ENCODE peak calls at places on chromosome 1, in four cellular contexts. G is PC-3, W is GM23338, E is Caco-2. M is an unnamed sample.

GRCh38 chr1:101200513-101200912 is 36.3 kb upstream of the S1PR1 start:
- DNase-seq in E (no peak), G (peak), W (peak), M (no peak)

GRCh38 chr1:23421752-23422312 is 2.7 kb downstream of the TCEA3 start:
- DNase-seq in G (peak), W (no peak), E (no peak), M (no peak)

GRCh38 chr1:37763791-37764741 is 854 bp downstream of the EPHA10 start:
- DNase-seq in G (no peak), E (peak), W (peak), M (peak)

GRCh38 chr1:114153621-114154145 is at the start of gene SYT6:
- DNase-seq in E (no peak), W (peak), G (no peak), M (no peak)

GRCh38 chr1:63622847-63623566 is 29.8 kb downstream of the PGM1 start:
- DNase-seq in G (no peak), W (no peak), E (no peak), M (no peak)

GRCh38 chr1:155474156-155474555 is 88.4 kb downstream of the ASH1L start:
- DNase-seq in G (no peak), E (no peak), W (no peak), M (no peak)

GRCh38 chr1:11938722-11939526 is 4.4 kb downstream of the PLOD1 start:
- DNase-seq in W (no peak), E (no peak), G (peak), M (no peak)

GRCh38 chr1:39959651-39960333 is 4.8 kb downstream of the MFSD2A start:
- DNase-seq in G (no peak), E (no peak), W (no peak), M (no peak)

GRCh38 chr1:55257958-55258357 is 42.8 kb upstream of the USP24 start:
- DNase-seq in E (no peak), G (no peak), W (no peak), M (no peak)

DNA sequence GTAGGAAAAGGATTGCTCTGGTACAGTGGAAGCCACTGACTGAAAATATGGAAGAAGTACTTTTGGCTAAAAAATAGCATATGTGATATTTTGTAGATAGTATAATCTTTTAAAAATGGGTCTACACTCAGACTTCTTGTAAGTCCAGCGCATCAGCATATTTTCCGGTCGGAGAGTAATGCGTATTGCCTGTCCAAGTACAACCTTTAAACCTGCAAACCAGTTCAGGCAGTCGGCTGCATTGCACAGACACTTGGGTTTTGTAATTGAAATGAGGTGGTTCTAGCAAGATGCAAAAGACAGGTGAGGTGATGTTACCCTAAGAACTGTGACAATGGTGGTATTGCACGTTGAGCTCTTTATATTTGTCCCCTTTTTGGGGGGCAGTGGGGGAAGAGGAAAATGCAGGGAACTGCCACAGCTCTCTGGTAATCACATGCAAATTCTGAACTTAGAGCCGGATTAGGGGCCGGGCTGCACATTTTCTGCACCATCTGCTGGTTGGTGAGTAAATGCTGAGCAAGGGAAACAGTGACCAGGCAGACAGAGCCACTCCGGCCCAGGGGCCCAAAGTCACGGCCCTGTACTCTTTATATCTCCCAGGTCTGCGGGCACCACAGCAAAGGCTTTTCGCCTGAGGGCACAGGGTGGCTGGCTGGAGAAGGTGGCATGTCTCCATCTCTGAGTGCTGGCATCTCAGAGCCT is 2.3 kb downstream of the GPR137B start:
- DNase-seq in W (no peak), G (no peak), E (peak), M (no peak)
- TF ChIP-seq CTCF in W (no peak), G (no peak), E (no peak), M (no peak)

GRCh38 chr1:202207292-202207691 is 13.7 kb downstream of the LGR6 start:
- DNase-seq in E (no peak), G (peak), W (peak), M (no peak)

GRCh38 chr1:202203238-202204039 is 9.8 kb downstream of the LGR6 start:
- DNase-seq in W (no peak), G (no peak), E (no peak), M (no peak)

GRCh38 chr1:202204065-202204464 is 10.5 kb downstream of the LGR6 start:
- DNase-seq in W (peak), E (no peak), G (no peak), M (no peak)

GRCh38 chr1:202208458-202208857 is 14.9 kb downstream of the LGR6 start:
- DNase-seq in G (no peak), E (no peak), W (no peak), M (no peak)

GRCh38 chr1:202205523-202206190 is 12.1 kb downstream of the LGR6 start:
- DNase-seq in W (peak), G (no peak), E (no peak), M (no peak)
- TF ChIP-seq CTCF in W (peak), G (peak), E (no peak), M (peak)

DNA sequence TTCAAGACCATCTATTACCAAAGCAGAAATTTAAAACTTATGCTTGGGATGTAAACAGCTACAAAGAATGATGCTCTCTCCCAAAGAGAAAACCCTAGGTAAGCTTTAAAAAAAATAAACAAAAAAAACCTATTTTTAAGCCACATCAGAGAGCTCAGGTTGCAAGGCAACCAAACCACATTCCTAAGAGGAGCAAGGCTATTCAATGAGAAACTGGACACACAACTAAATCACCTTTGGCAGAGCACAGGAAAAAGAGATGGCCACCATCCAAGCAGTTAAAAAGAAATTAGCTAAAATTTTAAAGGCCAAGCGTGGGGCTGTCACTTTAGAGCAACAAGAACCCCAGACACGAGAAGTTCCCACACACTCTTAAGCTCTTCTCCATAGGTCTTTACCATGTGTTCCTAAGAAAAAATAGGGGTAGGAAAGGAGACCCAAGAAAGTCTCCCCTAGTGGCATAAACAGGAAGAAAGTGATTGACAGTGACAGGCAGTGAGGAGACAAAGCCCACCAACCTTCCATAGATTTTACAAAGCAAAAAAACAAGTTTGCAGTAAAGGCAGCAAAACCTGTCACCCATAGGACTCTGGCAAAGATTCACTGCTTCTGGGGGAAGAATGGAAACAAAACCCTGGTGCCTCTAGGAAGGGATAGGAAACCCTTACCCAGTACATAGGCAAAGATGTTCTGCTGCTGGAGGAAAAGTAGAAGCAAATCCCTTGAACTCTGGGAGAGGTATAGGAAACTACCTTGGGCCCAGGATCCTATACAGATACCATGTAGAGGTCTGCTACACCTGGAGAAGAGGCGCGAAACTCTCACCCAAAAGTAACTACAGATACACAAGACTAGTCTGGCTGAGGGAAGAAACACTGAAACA is 68.5 kb downstream of the FOXJ3 start:
- DNase-seq in W (peak), G (peak), E (peak), M (no peak)
- TF ChIP-seq CTCF in W (peak), G (peak), E (no peak), M (peak)

GRCh38 chr1:75423616-75424015 is 187.3 kb downstream of the SLC44A5 start:
- DNase-seq in E (no peak), W (peak), G (peak), M (no peak)
- TF ChIP-seq CTCF in E (peak), W (peak), G (no peak), M (peak)

GRCh38 chr1:248853668-248854375 is 5.1 kb downstream of the ZNF692 start:
- DNase-seq in E (no peak), W (no peak), G (no peak), M (no peak)

GRCh38 chr1:248856176-248856575 is 2.7 kb downstream of the ZNF692 start:
- DNase-seq in W (no peak), E (no peak), G (no peak), M (no peak)

GRCh38 chr1:248857749-248858095 is 1.2 kb downstream of the ZNF692 start:
- DNase-seq in G (no peak), W (no peak), E (no peak), M (no peak)

GRCh38 chr1:248857201-248857600 is 1.7 kb downstream of the ZNF692 start:
- DNase-seq in G (no peak), W (no peak), E (no peak), M (no peak)

DNA sequence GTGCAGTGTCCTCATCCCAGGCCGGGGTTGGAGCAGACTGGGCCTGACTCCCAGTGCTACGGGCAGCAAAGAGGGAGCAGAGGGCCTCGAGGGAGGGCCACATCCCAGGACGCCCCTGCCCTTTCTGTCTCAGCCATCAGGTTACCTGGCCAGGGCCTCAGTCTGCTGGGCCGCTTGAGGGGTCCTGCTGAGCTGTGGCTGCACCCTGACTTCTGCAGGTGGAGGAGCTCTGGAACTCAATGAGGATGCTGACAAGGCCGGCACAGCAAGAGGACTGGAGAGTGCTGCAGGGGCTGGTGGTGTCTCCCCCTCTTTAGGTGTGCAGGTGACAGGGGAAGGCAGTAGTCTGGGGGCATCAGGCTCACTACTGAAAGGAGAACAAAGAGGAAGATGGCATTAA is 3.3 kb downstream of the ZNF692 start:
- DNase-seq in E (no peak), G (no peak), W (no peak), M (no peak)
- TF ChIP-seq CTCF in E (no peak), G (no peak), W (no peak), M (no peak)

GRCh38 chr1:233732206-233732605 is 118.3 kb downstream of the KCNK1 start:
- DNase-seq in G (no peak), E (no peak), W (no peak), M (no peak)

GRCh38 chr1:233734456-233734855 is 120.5 kb downstream of the KCNK1 start:
- DNase-seq in E (no peak), G (no peak), W (no peak), M (no peak)

GRCh38 chr1:233735331-233735730 is 121.4 kb downstream of the KCNK1 start:
- DNase-seq in W (no peak), G (no peak), E (no peak), M (no peak)

GRCh38 chr1:233730809-233731208 is 116.9 kb downstream of the KCNK1 start:
- DNase-seq in E (peak), W (peak), G (no peak), M (no peak)

DNA sequence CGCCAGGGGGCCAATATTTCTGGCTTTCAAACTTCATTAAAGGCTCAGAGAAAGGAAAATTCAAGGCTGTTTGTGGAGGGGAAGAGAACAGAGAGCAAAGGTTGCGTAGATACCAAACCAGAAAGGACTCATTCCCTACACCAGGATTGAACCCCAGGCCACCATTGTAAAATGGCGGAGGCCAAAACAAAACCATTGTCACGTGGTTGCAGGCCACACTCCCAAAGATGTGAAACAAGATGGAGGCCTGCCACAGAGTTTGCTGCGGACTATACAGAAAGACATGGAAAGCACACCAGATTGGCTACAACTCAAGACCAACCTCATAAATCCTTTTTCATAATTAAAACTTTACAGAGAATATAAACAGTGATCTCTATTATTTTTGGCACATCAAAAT is 116.5 kb downstream of the KCNK1 start:
- DNase-seq in G (no peak), W (no peak), E (no peak), M (no peak)
- TF ChIP-seq CTCF in G (no peak), W (no peak), E (no peak), M (no peak)

GRCh38 chr1:4047666-4048065 is 147.6 kb upstream of the C1orf174 start:
- DNase-seq in G (no peak), W (no peak), E (no peak), M (no peak)

GRCh38 chr1:4048921-4049320 is 148.8 kb upstream of the C1orf174 start:
- DNase-seq in G (no peak), W (no peak), E (no peak), M (no peak)

GRCh38 chr1:4045397-4046010 is 145.4 kb upstream of the C1orf174 start:
- DNase-seq in W (no peak), G (no peak), E (no peak), M (no peak)

GRCh38 chr1:4046836-4047461 is 146.9 kb upstream of the C1orf174 start:
- DNase-seq in E (no peak), G (no peak), W (no peak), M (no peak)

DNA sequence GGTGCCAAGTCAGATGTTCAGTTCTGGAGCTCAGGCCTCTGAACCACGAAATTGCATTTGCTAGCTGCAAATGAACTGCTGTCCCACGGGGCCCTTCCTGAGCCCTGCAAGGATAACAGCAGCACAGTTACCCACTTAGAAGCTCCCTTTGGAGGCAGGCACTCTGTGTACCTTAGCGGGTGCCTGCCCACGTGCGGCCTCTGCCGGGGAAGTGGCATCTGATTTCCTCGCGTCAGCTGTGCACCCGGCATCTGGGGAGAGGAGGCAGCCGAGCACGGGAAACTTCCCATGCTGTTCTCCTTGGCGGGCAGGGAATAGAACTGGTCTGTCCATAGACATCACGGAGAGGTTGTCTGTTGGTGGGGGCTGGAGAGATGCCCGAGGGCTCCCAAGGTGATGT is 148.0 kb upstream of the C1orf174 start:
- DNase-seq in G (no peak), W (no peak), E (no peak), M (no peak)
- TF ChIP-seq CTCF in G (peak), W (no peak), E (no peak), M (no peak)

GRCh38 chr1:6701437-6702153 is at the start of gene DNAJC11:
- DNase-seq in W (peak), G (peak), E (peak), M (peak)
- TF ChIP-seq CTCF in W (peak), G (peak), E (peak), M (peak)

DNA sequence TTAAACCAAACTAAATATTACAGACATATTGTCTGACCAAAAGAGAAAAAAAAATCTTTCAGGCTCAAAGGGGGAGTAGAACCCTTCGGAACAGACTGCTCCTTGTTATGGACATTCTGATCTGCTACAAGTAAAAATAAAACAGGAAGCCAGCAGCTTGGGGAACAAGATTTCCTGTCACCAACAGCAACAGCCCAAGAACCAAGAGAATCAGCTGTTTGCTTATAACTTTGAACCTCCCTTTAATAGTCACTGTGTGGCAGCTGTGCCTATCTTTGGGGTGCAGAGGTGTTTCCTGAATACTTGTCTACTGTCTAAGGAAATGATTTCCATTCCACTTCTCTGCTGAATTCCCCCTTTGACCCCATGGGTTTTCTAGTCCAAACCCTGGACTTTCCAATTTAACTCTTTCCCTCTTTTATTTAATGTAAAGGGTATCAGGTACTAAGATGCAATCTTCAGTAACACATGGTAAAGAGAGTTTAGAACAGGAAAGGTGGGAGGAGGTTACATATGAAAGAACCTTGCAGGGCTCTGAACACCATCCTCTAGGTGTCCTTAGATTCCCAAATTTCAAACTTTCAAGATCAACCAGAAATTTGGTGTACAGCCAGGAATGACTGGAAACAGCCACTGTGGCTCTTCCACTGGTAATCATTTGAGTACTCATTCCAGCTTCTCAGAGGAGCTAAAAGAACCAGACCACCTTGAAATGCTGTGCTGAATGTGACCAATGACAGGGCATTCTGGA is 38.7 kb downstream of the GPR3 start:
- DNase-seq in G (peak), W (no peak), E (no peak), M (no peak)
- TF ChIP-seq CTCF in G (no peak), W (no peak), E (no peak), M (no peak)

M was measured in progenitor cell of endocrine pancreas.